ENCODE peak calls at places on chromosomes 11 and 22, in nine cellular contexts. R is WERI-Rb-1, E is left ventricle myocardium inferior, T is endothelial cell of umbilical vein, H is GM23338, L is sigmoid colon, W is A549, V is cardiac muscle cell, P is HFF-Myc. N is an unnamed sample.

GRCh38 chr11:117748771-117749540 is 48.1 kb downstream of the DSCAML1 start:
- DNase-seq in R (no peak), E (no peak), T (no peak), H (no peak), L (peak; percentile 33), W (no peak), V (no peak), P (no peak), N (no peak)

GRCh38 chr22:32218470-32218869 is 13.6 kb upstream of the RFPL2 start:
- DNase-seq in R (no peak), E (no peak), T (no peak), H (no peak), L (no peak), W (no peak), V (no peak), P (no peak), N (no peak)

GRCh38 chr22:43185860-43186261 is 1.1 kb downstream of the TTLL12 start:
- DNase-seq in R (no peak), E (peak; percentile 67), T (peak; percentile 45), H (peak; percentile 43), L (peak; percentile 82), W (no peak), V (peak; percentile 50), P (no peak), N (peak; percentile 48)

GRCh38 chr11:19953909-19954308 is 206.4 kb downstream of the DBX1 start:
- DNase-seq in R (peak; percentile 53), E (no peak), T (peak; percentile 78), H (peak; percentile 71), L (no peak), W (peak; percentile 81), V (peak; percentile 78), P (no peak), N (peak; percentile 79)

GRCh38 chr11:45934580-45935318 is 12.3 kb downstream of the LARGE2 start:
- DNase-seq in R (no peak), E (no peak), T (no peak), H (no peak), L (no peak), W (no peak), V (no peak), P (no peak), N (no peak)

GRCh38 chr22:32700186-32700882 is 101.2 kb upstream of the TIMP3 start:
- DNase-seq in R (no peak), E (no peak), T (no peak), H (no peak), L (no peak), W (no peak), V (peak; percentile 58), P (peak; percentile 72), N (peak; percentile 61)

GRCh38 chr22:36073476-36073875 is 44.9 kb upstream of the RBFOX2 start:
- DNase-seq in R (no peak), E (no peak), T (no peak), H (no peak), L (peak; percentile 8), W (no peak), V (peak; percentile 62), P (no peak), N (peak; percentile 38)

GRCh38 chr11:72642815-72643511 is 31.3 kb downstream of the PDE2A start:
- DNase-seq in R (peak; percentile 71), E (peak; percentile 64), T (peak; percentile 78), H (peak; percentile 72), L (peak; percentile 83), W (peak; percentile 65), V (peak; percentile 55), P (no peak), N (peak; percentile 51)

GRCh38 chr11:111336582-111337256 is 38.4 kb downstream of the POU2AF3 start:
- DNase-seq in R (no peak), E (no peak), T (no peak), H (peak; percentile 23), L (no peak), W (no peak), V (peak; percentile 95), P (no peak), N (peak; percentile 89)

GRCh38 chr11:28383471-28383870 is 275.3 kb downstream of the METTL15 start:
- DNase-seq in R (no peak), E (no peak), T (no peak), H (no peak), L (no peak), W (no peak), V (no peak), P (no peak), N (no peak)

GRCh38 chr22:46652930-46653331 is 32.7 kb downstream of the GRAMD4 start:
- DNase-seq in R (no peak), E (peak; percentile 47), T (no peak), H (no peak), L (no peak), W (no peak), V (peak; percentile 59), P (no peak), N (peak; percentile 56)

GRCh38 chr11:16809901-16810668 is 71.6 kb downstream of the C11orf58 start:
- DNase-seq in R (no peak), E (peak; percentile 58), T (peak; percentile 65), H (no peak), L (peak; percentile 75), W (no peak), V (peak; percentile 74), P (no peak), N (peak; percentile 90)

GRCh38 chr11:77497368-77497767 is 23.5 kb upstream of the PAK1 start:
- DNase-seq in R (no peak), E (no peak), T (no peak), H (no peak), L (no peak), W (no peak), V (no peak), P (no peak), N (no peak)
- TF ChIP-seq CTCF in R (no peak), E (no peak), T (no peak), H (no peak), L (no peak), W (no peak), V (no peak), P (no peak), N (no peak)

DNA sequence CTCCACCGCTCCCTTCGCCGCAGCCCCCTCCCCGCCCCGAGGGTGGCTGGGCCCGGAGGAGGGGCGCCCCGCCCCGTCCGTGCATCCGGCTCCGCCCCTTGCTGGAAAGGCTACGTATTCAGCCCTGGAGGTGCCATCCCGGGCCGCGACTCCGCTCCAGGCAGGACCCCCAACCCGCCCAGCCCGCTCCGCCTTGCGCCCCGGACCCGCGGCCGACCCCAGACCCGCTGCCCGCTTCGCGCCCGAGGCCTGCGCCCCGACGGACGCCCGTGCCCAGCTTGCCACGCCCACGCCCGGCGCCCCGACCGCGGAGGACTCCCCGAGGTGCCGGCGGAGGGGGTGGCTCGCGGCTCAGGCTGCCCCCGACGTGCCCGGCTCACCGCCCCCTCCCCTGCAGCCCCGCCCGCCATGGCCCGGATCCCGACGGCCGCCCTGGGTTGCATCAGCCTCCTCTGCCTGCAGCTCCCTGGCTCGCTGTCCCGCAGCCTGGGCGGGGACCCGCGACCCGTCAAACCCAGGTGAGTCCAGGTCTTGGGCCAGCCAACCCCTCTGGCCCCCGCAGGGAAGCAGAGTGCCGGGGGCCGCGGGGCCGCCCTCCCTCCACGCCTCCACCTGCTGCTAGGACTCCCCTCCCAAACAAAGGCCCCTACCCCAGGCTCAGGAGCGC is at the start of gene ADM2:
- DNase-seq in R (no peak), E (no peak), T (no peak), H (peak; percentile 87), L (no peak), W (no peak), V (peak; percentile 41), P (no peak), N (no peak)
- H3K4me3 ChIP-seq in R (no peak within 1 kb of the TSS), E (peak within 1 kb of the TSS; percentile 63), T (no peak within 1 kb of the TSS), H (peak within 1 kb of the TSS; percentile 79), L (peak within 1 kb of the TSS; percentile 34), W (peak within 1 kb of the TSS; percentile 72), V (peak within 1 kb of the TSS; percentile 19), P (peak within 1 kb of the TSS; percentile 25), N (peak within 1 kb of the TSS; percentile 52)

DNA sequence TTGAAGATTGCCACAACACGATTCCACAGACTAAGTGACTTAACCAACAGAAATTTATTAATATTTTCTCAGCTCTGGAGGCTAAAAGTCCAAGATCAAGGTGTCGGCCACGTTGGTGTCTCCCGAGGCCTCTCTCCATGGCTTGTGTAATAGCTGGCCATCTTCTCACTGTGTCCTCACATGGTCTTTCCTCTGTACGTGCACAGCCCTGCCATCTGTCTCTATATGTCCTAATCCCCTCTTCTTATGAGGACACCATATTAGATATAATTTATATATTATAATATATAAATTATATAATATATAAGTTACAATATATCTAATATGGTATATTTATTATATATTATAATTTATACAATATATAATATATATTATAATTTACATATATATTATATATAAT is 25.1 kb upstream of the SCGB1A1 start:
- DNase-seq in R (peak; percentile 59), E (no peak), T (no peak), H (no peak), L (no peak), W (no peak), V (no peak), P (no peak), N (no peak)
- TF ChIP-seq CTCF in R (no peak), E (no peak), T (no peak), H (no peak), L (no peak), W (no peak), V (no peak), P (no peak), N (no peak)

DNA sequence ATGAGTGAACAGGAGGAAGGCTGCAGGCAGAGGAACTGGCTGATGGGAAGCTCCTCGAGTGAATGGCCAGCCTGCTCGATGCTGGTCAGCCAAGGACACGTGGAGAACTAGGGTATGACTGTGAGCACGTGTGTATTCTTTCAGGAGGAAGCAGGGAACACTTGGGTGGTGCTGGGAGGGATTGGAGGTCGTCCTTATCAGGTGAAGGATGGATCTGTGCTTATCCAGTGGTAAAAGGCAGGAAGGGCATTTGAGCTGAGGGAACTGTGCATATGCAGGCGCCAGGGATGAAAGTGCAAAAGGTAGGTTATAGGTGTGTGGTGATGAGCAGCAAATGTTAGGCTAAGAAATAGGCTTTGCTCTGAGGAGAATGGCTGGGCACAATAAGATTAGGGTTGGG is 9.7 kb upstream of the SLCO2B1 start:
- DNase-seq in R (no peak), E (no peak), T (no peak), H (no peak), L (no peak), W (no peak), V (no peak), P (no peak), N (no peak)
- H3K4me3 ChIP-seq in R (no peak overlapping the region), E (no peak overlapping the region), T (no peak overlapping the region), H (no peak overlapping the region), L (no peak overlapping the region), W (no peak overlapping the region), V (no peak overlapping the region), P (no peak overlapping the region), N (no peak overlapping the region)